ENCODE peak calls at places on chromosome 15, in ten cellular contexts. P, Z, O, I, N, E, M, S, Q and Y are unnamed samples.

GRCh38 chr15:78306176-78306774 is 6.9 kb upstream of the SKIC8 start:
- DNase-seq in P (no peak), Z (no peak), O (no peak), I (no peak), N (peak; percentile 70), E (peak; percentile 89), M (no peak), S (peak; percentile 74), Q (peak; percentile 56), Y (no peak)

GRCh38 chr15:68580026-68580882 is 1.5 kb downstream of the CORO2B start:
- DNase-seq in P (no peak), Z (no peak), O (no peak), I (no peak), N (no peak), E (no peak), M (no peak), S (no peak), Q (no peak), Y (no peak)

GRCh38 chr15:36256258-36256825 is 323.1 kb upstream of the CDIN1 start:
- DNase-seq in P (no peak), Z (no peak), O (no peak), I (no peak), N (no peak), E (no peak), M (no peak), S (no peak), Q (no peak), Y (no peak)

GRCh38 chr15:57751177-57751800 is 44.8 kb downstream of the POLR2M start:
- DNase-seq in P (no peak), Z (no peak), O (no peak), I (peak; percentile 76), N (no peak), E (peak; percentile 62), M (peak; percentile 47), S (peak; percentile 33), Q (peak; percentile 25), Y (no peak)

GRCh38 chr15:40045572-40046217 is 6.7 kb upstream of the SRP14 start:
- DNase-seq in P (no peak), Z (no peak), O (no peak), I (no peak), N (no peak), E (no peak), M (no peak), S (no peak), Q (no peak), Y (no peak)

GRCh38 chr15:73691398-73691797 is 7.2 kb downstream of the CD276 start:
- DNase-seq in P (no peak), Z (no peak), O (no peak), I (no peak), N (no peak), E (peak; percentile 79), M (peak; percentile 69), S (peak; percentile 88), Q (no peak), Y (no peak)

GRCh38 chr15:75136758-75137157 is 64.9 kb upstream of the C15orf39 start:
- DNase-seq in P (no peak), Z (no peak), O (no peak), I (no peak), N (no peak), E (no peak), M (no peak), S (no peak), Q (no peak), Y (no peak)

GRCh38 chr15:40843183-40843884 is 514 bp upstream of the SPINT1 start:
- DNase-seq in P (no peak), Z (peak; percentile 55), O (no peak), I (no peak), N (no peak), E (no peak), M (no peak), S (no peak), Q (no peak), Y (no peak)

GRCh38 chr15:66001042-66001441 is 131.8 kb downstream of the RAB11A start:
- DNase-seq in P (no peak), Z (no peak), O (no peak), I (no peak), N (no peak), E (no peak), M (no peak), S (no peak), Q (no peak), Y (no peak)

GRCh38 chr15:74519311-74519710 is 21.7 kb upstream of the ARID3B start:
- DNase-seq in P (no peak), Z (no peak), O (no peak), I (no peak), N (peak; percentile 31), E (peak; percentile 48), M (no peak), S (peak; percentile 89), Q (no peak), Y (no peak)

GRCh38 chr15:74427607-74428441 is 5.9 kb downstream of the SEMA7A start:
- DNase-seq in P (no peak), Z (no peak), O (no peak), I (no peak), N (no peak), E (no peak), M (no peak), S (no peak), Q (no peak), Y (no peak)

GRCh38 chr15:84598250-84598649 is 2.6 kb upstream of the ZSCAN2 start:
- DNase-seq in P (no peak), Z (no peak), O (peak; percentile 64), I (peak; percentile 68), N (no peak), E (peak; percentile 61), M (no peak), S (peak; percentile 25), Q (no peak), Y (peak; percentile 53)

GRCh38 chr15:22979699-22980188 is 424 bp downstream of the CYFIP1 start:
- DNase-seq in P (no peak), Z (peak; percentile 62), O (no peak), I (no peak), N (no peak), E (peak; percentile 45), M (peak; percentile 46), S (no peak), Q (no peak), Y (peak; percentile 5)

GRCh38 chr15:31499236-31499952 is 172.8 kb downstream of the KLF13 start:
- DNase-seq in P (no peak), Z (no peak), O (no peak), I (no peak), N (no peak), E (no peak), M (no peak), S (no peak), Q (no peak), Y (no peak)

GRCh38 chr15:43792761-43793493 is 807 bp downstream of the SERF2 start:
- DNase-seq in P (no peak), Z (no peak), O (peak; percentile 23), I (no peak), N (peak; percentile 40), E (peak; percentile 67), M (peak; percentile 53), S (peak; percentile 23), Q (no peak), Y (peak; percentile 27)

GRCh38 chr15:90165659-90166489 is 35.3 kb upstream of the SEMA4B start:
- DNase-seq in P (peak; percentile 90), Z (no peak), O (no peak), I (no peak), N (peak; percentile 93), E (peak; percentile 100), M (peak; percentile 96), S (peak; percentile 98), Q (peak; percentile 93), Y (no peak)

GRCh38 chr15:47991376-47991775 is 129.4 kb upstream of the SLC24A5 start:
- DNase-seq in P (no peak), Z (no peak), O (no peak), I (no peak), N (no peak), E (peak; percentile 1), M (no peak), S (no peak), Q (no peak), Y (no peak)

GRCh38 chr15:73633991-73634495 is 854 bp upstream of the NPTN start:
- DNase-seq in P (peak; percentile 19), Z (no peak), O (no peak), I (no peak), N (peak; percentile 95), E (peak; percentile 97), M (peak; percentile 93), S (peak; percentile 95), Q (no peak), Y (no peak)

GRCh38 chr15:20272422-20273184 is 269.0 kb downstream of the GOLGA6L6 start:
- DNase-seq in P (no peak), Z (no peak), O (no peak), I (no peak), N (no peak), E (no peak), M (no peak), S (no peak), Q (no peak), Y (no peak)

GRCh38 chr15:51758645-51759044 is 7.2 kb downstream of the TMOD2 start:
- DNase-seq in P (no peak), Z (peak; percentile 51), O (no peak), I (peak; percentile 81), N (no peak), E (peak; percentile 90), M (no peak), S (peak; percentile 98), Q (no peak), Y (no peak)

GRCh38 chr15:73383310-73384185 is 14.8 kb upstream of the HCN4 start:
- DNase-seq in P (no peak), Z (no peak), O (no peak), I (no peak), N (no peak), E (no peak), M (no peak), S (no peak), Q (no peak), Y (no peak)

GRCh38 chr15:80942266-80942665 is 47.4 kb downstream of the MESD start:
- DNase-seq in P (no peak), Z (no peak), O (no peak), I (no peak), N (no peak), E (no peak), M (no peak), S (no peak), Q (peak; percentile 64), Y (no peak)

GRCh38 chr15:60326343-60326742 is 71.4 kb downstream of the ANXA2 start:
- DNase-seq in P (no peak), Z (no peak), O (no peak), I (no peak), N (no peak), E (no peak), M (no peak), S (no peak), Q (no peak), Y (no peak)

GRCh38 chr15:25939122-25939521 is 76.0 kb upstream of the ATP10A start:
- DNase-seq in P (no peak), Z (no peak), O (no peak), I (no peak), N (no peak), E (peak; percentile 36), M (no peak), S (no peak), Q (no peak), Y (no peak)

GRCh38 chr15:68309024-68309423 is 31.5 kb downstream of the FEM1B start:
- DNase-seq in P (no peak), Z (no peak), O (no peak), I (no peak), N (peak; percentile 46), E (peak; percentile 59), M (no peak), S (no peak), Q (no peak), Y (no peak)

GRCh38 chr15:61266916-61267315 is 37.8 kb upstream of the RORA start:
- DNase-seq in P (no peak), Z (no peak), O (no peak), I (no peak), N (no peak), E (no peak), M (no peak), S (no peak), Q (no peak), Y (no peak)

GRCh38 chr15:33043636-33044035 is 150.9 kb downstream of the FMN1 start:
- DNase-seq in P (no peak), Z (no peak), O (no peak), I (peak; percentile 16), N (no peak), E (no peak), M (no peak), S (no peak), Q (no peak), Y (no peak)

GRCh38 chr15:50137330-50137761 is 18.3 kb upstream of the ATP8B4 start:
- DNase-seq in P (peak; percentile 90), Z (no peak), O (no peak), I (no peak), N (peak; percentile 62), E (peak; percentile 87), M (peak; percentile 88), S (peak; percentile 84), Q (no peak), Y (no peak)